ENCODE peak calls at places on chromosomes 3 and 15, in ten cellular contexts. I is adrenal gland, J is astrocyte of the spinal cord, Q is Calu3, H is fibroblast of mammary gland, G is HFF-Myc, Y is astrocyte of the cerebellum, B is endothelial cell, S is cardiac fibroblast, R is brain microvascular endothelial cell. O is an unnamed sample.

GRCh38 chr15:85540085-85540797 is 159.8 kb downstream of the AKAP13 start:
- DNase-seq in Y (no peak), Q (no peak), J (no peak), R (no peak), G (no peak), I (no peak), B (no peak), H (no peak), S (no peak), O (no peak)

GRCh38 chr3:15667484-15667883 is 65.9 kb downstream of the BTD start:
- DNase-seq in Q (no peak), Y (no peak), H (no peak), B (no peak), R (no peak), I (no peak), J (no peak), S (no peak), G (no peak), O (no peak)

GRCh38 chr15:57589276-57590073 is 2.2 kb upstream of the MYZAP start:
- DNase-seq in I (no peak), S (no peak), G (no peak), Y (no peak), Q (no peak), B (no peak), H (no peak), J (no peak), R (no peak), O (no peak)

GRCh38 chr15:39358441-39359041 is 222.3 kb upstream of the THBS1 start:
- DNase-seq in R (peak; percentile 32), H (peak; percentile 42), Q (no peak), G (no peak), Y (no peak), S (peak; percentile 42), B (no peak), J (peak; percentile 57), I (no peak), O (no peak)

GRCh38 chr15:85142324-85142723 is 160.7 kb downstream of the PDE8A start:
- DNase-seq in B (no peak), J (peak; percentile 58), Q (peak; percentile 47), R (peak; percentile 56), H (peak; percentile 63), I (no peak), Y (peak; percentile 28), G (peak; percentile 49), S (peak; percentile 67), O (peak; percentile 5)

GRCh38 chr3:102400766-102401165 is 34.0 kb upstream of the ZPLD1 start:
- DNase-seq in R (peak; percentile 23), B (no peak), J (peak; percentile 91), H (peak; percentile 53), Y (peak; percentile 89), G (peak; percentile 41), Q (no peak), I (no peak), S (peak; percentile 76), O (no peak)

GRCh38 chr3:9172851-9173320 is 76.6 kb downstream of the SRGAP3 start:
- DNase-seq in Q (no peak), B (no peak), H (peak; percentile 17), R (no peak), S (no peak), I (no peak), G (peak; percentile 39), Y (no peak), J (no peak), O (no peak)

GRCh38 chr3:49771340-49771938 is 14.9 kb downstream of the IP6K1 start:
- DNase-seq in B (no peak), R (no peak), G (no peak), Y (no peak), H (no peak), S (no peak), I (no peak), J (no peak), Q (no peak), O (no peak)

GRCh38 chr3:111392911-111393351 is 149.1 kb upstream of the CD96 start:
- DNase-seq in Y (no peak), Q (peak; percentile 23), B (no peak), I (no peak), J (peak; percentile 8), S (peak; percentile 32), G (peak; percentile 16), H (no peak), R (no peak), O (no peak)

GRCh38 chr15:63135804-63136203 is 14.1 kb downstream of the LACTB start:
- DNase-seq in Y (peak; percentile 37), J (peak; percentile 66), B (no peak), S (peak; percentile 96), R (peak; percentile 65), I (no peak), G (no peak), H (peak; percentile 94), Q (no peak), O (peak; percentile 63)

GRCh38 chr15:41490355-41490754 is 3.3 kb upstream of the ITPKA start:
- DNase-seq in J (peak; percentile 96), I (no peak), H (peak; percentile 98), S (peak; percentile 98), Y (peak; percentile 81), Q (no peak), R (peak; percentile 80), G (peak; percentile 93), B (no peak), O (peak; percentile 90)

DNA sequence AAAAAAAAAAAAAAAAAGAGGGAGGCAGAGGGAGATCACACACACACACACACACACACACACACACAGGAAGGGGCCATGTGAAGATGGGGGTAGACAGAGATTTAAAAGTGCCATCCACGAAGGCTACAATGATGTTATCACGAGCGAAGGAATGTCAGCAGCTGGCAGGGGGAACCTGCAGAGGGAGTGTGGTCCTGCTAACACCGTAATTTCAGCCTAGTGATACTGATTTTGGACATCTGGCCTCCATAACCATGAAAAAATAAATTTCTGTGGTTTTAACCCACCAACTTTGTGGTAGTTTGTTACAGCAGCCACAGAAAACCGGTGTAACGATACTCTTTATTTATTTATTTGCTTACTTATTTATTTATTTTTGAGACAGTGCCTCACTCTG is 76.0 kb downstream of the TMCO5A start:
- DNase-seq in S (no peak), Q (no peak), J (peak; percentile 29), H (peak; percentile 33), G (peak; percentile 72), Y (peak; percentile 27), B (no peak), I (no peak), R (no peak), O (no peak)
- TF ChIP-seq CTCF in S (no peak), Q (no peak), J (peak; percentile 19), H (peak; percentile 14), G (peak; percentile 54), Y (peak; percentile 51), B (no peak), I (no peak), R (peak; percentile 41), O (peak; percentile 24)

DNA sequence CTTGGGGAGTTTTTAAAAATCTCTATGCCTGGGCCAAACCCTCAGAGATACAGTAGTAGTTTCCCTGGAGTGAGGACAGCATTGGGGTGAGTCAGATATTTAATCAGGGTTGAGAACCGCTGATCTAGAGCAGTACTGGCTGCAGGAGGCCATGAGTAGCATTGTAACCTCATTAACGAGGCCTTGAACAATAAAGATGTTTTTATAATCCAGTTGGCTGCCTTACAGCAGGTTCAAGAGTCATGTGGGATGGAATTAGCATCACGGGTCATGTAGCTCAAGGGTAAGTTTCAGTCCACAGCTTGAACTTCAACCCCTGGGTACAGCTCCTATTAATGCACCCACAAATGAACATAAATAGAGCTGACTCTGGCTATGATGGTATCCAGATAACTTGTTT is 5.1 kb downstream of the HPS3 start:
- DNase-seq in J (peak; percentile 67), Y (peak; percentile 26), R (peak; percentile 57), Q (no peak), S (peak; percentile 53), G (no peak), B (no peak), I (peak; percentile 55), H (peak; percentile 52), O (no peak)
- TF ChIP-seq CTCF in J (no peak), Y (no peak), R (no peak), Q (no peak), S (no peak), G (no peak), B (no peak), I (no peak), H (no peak), O (no peak)

DNA sequence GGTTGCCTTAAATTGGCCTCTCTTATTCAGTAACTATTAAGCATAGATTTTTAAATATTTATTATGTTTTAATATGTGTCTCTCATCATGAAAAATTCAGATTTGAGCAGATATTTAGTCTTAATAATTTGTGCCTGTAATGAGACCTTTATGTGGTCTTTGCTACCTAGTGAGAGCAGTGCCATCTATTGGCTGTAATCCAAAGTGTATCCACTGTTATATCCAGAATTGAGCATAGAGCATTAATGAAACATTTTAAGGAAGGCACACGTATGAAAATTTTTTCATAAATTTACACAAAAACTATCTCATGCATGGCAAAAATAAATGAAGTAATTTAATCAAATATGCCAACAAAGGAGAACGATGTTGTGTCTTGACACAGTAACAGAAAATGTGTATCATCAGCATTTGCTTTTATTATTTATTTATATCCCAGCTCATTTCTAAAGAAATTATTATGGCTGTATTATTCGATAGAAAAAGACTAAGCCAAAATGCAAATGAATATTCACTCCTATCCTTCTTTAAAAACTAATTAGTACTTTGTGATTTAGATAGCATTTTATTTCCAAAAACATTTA is 203.5 kb downstream of the RSRC1 start:
- DNase-seq in S (peak; percentile 61), I (no peak), R (peak; percentile 27), B (no peak), G (no peak), H (peak; percentile 48), Q (peak; percentile 29), Y (no peak), J (peak; percentile 43), O (no peak)
- TF ChIP-seq CTCF in S (no peak), I (peak; percentile 20), R (peak; percentile 52), B (peak; percentile 47), G (peak; percentile 35), H (peak; percentile 29), Q (peak; percentile 42), Y (peak; percentile 20), J (peak; percentile 45), O (no peak)

GRCh38 chr3:46939578-46940405 is 36.8 kb downstream of the CCDC12 start:
- DNase-seq in G (no peak), B (no peak), H (no peak), I (peak; percentile 15), J (no peak), Y (no peak), R (no peak), S (no peak), Q (no peak), O (no peak)
- TF ChIP-seq CTCF in G (no peak), B (no peak), H (no peak), I (no peak), J (no peak), Y (no peak), R (no peak), S (no peak), Q (no peak), O (no peak)

GRCh38 chr3:124632566-124633140 is 97.6 kb upstream of the UMPS start:
- DNase-seq in J (no peak), I (no peak), Q (no peak), B (no peak), S (no peak), Y (no peak), R (no peak), G (no peak), H (no peak), O (no peak)
- TF ChIP-seq CTCF in J (no peak), I (no peak), Q (no peak), B (no peak), S (no peak), Y (no peak), R (no peak), G (no peak), H (no peak), O (no peak)